ENCODE peak calls at places on chromosomes 12 and 14, in six cellular contexts. R, N, D, H, X and Q are unnamed samples.

GRCh38 chr14:94407906-94408305 is 19.5 kb upstream of the SERPINA1 start:
- DNase-seq in X (no peak), R (no peak), H (no peak), N (no peak), D (no peak), Q (no peak)

GRCh38 chr14:105498430-105499255 is 7.6 kb downstream of the TEDC1 start:
- DNase-seq in R (no peak), H (peak), N (no peak), D (no peak), X (no peak), Q (no peak)

GRCh38 chr14:104752338-104752734 is 611 bp upstream of the SIVA1 start:
- DNase-seq in D (no peak), R (peak), H (no peak), X (no peak), N (no peak), Q (no peak)

GRCh38 chr12:5689773-5690172 is 255.3 kb downstream of the ANO2 start:
- DNase-seq in H (peak), X (no peak), R (no peak), N (no peak), D (no peak), Q (no peak)

GRCh38 chr12:27347779-27348178 is 15.1 kb downstream of the BMAL2 start:
- DNase-seq in H (no peak), X (no peak), R (no peak), D (no peak), N (no peak), Q (no peak)

GRCh38 chr12:4997939-4998338 is 45.7 kb upstream of the KCNA5 start:
- DNase-seq in R (no peak), X (no peak), N (peak), H (no peak), D (peak), Q (no peak)

GRCh38 chr12:41108032-41108431 is 80.1 kb upstream of the PDZRN4 start:
- DNase-seq in X (no peak), N (no peak), D (no peak), H (no peak), R (no peak), Q (no peak)

GRCh38 chr14:101025656-101026055 is 122.1 kb upstream of the RTL1 start:
- DNase-seq in R (no peak), N (no peak), X (no peak), H (no peak), D (no peak), Q (no peak)

GRCh38 chr12:72077111-72077820 is 138.6 kb downstream of the TPH2 start:
- DNase-seq in R (no peak), D (no peak), X (no peak), N (no peak), H (no peak), Q (no peak)

GRCh38 chr12:3117144-3117581 is 40.0 kb downstream of the TSPAN9 start:
- DNase-seq in D (peak), N (peak), X (no peak), R (no peak), H (no peak), Q (no peak)

GRCh38 chr14:34755215-34755614 is 40.8 kb upstream of the CFL2 start:
- DNase-seq in H (no peak), X (no peak), R (no peak), D (no peak), N (no peak), Q (no peak)

GRCh38 chr12:121038861-121039654 is at the start of gene OASL:
- DNase-seq in R (peak), N (no peak), X (peak), H (no peak), D (peak), Q (no peak)

GRCh38 chr12:31772685-31773222 is 43.9 kb upstream of the AMN1 start:
- DNase-seq in H (peak), D (no peak), N (no peak), R (no peak), X (no peak), Q (no peak)

GRCh38 chr12:46516238-46516932 is 143.8 kb upstream of the SLC38A2 start:
- DNase-seq in H (no peak), N (no peak), X (no peak), R (no peak), D (no peak), Q (no peak)

GRCh38 chr12:2864198-2864597 is 7.4 kb upstream of the TEX52 start:
- DNase-seq in N (no peak), X (no peak), H (no peak), R (no peak), D (no peak), Q (no peak)

GRCh38 chr12:65074932-65075331 is 46.2 kb downstream of the WIF1 start:
- DNase-seq in D (no peak), H (peak), N (no peak), X (no peak), R (no peak), Q (no peak)
- TF ChIP-seq CTCF in D (no peak), H (peak), N (no peak), X (no peak), R (no peak), Q (no peak)

DNA sequence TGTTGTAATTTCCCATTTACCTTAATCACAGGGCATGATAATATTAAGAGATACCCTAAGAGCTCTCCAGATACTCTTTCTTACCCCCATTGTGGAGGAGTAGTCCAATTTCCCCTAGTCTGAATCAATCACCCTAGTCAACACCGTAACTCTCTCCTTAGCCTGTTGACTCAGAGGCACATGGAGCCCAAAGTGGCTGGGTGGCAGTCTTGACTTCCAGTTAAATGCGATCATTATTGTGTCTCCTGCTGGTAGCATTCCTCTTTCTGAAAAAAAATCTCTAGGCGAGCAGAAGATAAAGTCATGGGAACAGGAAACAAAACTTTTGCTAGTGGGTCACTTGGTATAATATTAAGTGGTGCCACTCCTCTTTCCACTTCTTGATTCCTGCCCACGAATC is 46.4 kb downstream of the EMP1 start:
- DNase-seq in D (no peak), X (no peak), R (no peak), N (no peak), H (no peak), Q (no peak)
- TF ChIP-seq CTCF in D (no peak), X (no peak), R (no peak), N (no peak), H (no peak), Q (no peak)

GRCh38 chr12:109764123-109764522 is 50.5 kb downstream of the FAM222A start:
- DNase-seq in H (peak), X (no peak), D (no peak), R (no peak), N (no peak), Q (peak)
- TF ChIP-seq CTCF in H (peak), X (no peak), D (no peak), R (no peak), N (no peak), Q (peak)

DNA sequence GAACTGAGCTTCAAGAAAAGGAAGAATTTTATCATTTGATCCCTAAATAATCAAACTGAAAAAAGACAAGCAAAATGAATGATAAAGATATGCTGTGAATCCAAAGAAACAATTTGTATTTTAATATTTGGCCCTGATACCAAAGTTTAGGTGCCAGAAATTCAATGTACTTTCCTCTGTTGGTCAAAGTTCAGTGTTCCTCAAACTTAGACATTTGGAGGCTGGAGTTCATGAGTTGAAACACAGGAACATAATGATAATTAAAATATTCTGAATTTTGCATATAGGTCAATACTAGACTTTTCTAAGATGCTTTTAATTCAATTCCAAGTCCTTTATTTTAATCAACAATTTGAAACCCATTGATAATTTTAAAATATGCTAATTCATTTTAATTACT is 1007.7 kb upstream of the ATXN7L3B start:
- DNase-seq in D (no peak), X (no peak), H (no peak), R (no peak), N (no peak), Q (no peak)
- TF ChIP-seq CTCF in D (no peak), X (no peak), H (no peak), R (no peak), N (no peak), Q (no peak)

GRCh38 chr12:67998379-67998778 is 9.1 kb downstream of the IFNG-AS1 start:
- DNase-seq in X (no peak), D (no peak), N (no peak), R (no peak), H (no peak), Q (no peak)

GRCh38 chr12:67996347-67996746 is 7.1 kb downstream of the IFNG-AS1 start:
- DNase-seq in X (no peak), D (no peak), N (no peak), R (no peak), H (no peak), Q (no peak)

GRCh38 chr12:67993143-67993542 is 3.9 kb downstream of the IFNG-AS1 start:
- DNase-seq in N (no peak), D (no peak), X (no peak), H (no peak), R (no peak), Q (no peak)

GRCh38 chr12:67991158-67991557 is 1.9 kb downstream of the IFNG-AS1 start:
- DNase-seq in D (no peak), R (peak), N (no peak), X (no peak), H (no peak), Q (no peak)

GRCh38 chr12:67994046-67994445 is 4.8 kb downstream of the IFNG-AS1 start:
- DNase-seq in R (no peak), H (peak), D (no peak), X (no peak), N (no peak), Q (no peak)
- TF ChIP-seq CTCF in R (no peak), H (peak), D (no peak), X (no peak), N (no peak), Q (no peak)

DNA sequence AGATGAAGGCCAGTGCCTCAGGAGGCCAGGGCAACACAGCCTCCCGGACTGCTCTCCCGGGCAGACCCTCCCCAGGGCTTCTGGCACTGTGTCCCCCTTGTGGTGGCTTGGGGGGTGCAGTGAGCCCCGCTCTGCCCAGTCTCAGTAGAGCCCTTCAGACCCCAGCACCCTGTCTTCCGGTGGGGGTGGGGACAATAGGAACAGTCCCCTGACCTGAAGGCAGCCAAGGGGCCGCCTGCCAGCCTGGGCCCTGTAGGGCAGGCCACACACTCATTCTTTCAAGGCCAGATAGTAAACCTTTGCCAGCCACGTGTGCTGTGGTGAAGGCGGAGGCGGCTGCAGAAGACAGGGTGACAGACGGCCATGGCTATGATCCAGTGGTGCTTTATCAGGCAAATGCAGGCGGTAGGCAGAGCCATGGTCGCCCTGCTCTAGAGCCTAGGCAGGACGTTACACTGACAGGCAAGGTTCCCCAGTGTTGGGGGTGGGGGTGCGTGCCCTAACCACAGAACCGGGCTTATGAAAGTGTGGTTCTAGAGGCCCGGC is 15.0 kb downstream of the ZFYVE21 start:
- DNase-seq in D (no peak), X (peak), H (no peak), R (no peak), N (no peak), Q (no peak)
- TF ChIP-seq CTCF in D (no peak), X (no peak), H (peak), R (no peak), N (no peak), Q (no peak)

DNA sequence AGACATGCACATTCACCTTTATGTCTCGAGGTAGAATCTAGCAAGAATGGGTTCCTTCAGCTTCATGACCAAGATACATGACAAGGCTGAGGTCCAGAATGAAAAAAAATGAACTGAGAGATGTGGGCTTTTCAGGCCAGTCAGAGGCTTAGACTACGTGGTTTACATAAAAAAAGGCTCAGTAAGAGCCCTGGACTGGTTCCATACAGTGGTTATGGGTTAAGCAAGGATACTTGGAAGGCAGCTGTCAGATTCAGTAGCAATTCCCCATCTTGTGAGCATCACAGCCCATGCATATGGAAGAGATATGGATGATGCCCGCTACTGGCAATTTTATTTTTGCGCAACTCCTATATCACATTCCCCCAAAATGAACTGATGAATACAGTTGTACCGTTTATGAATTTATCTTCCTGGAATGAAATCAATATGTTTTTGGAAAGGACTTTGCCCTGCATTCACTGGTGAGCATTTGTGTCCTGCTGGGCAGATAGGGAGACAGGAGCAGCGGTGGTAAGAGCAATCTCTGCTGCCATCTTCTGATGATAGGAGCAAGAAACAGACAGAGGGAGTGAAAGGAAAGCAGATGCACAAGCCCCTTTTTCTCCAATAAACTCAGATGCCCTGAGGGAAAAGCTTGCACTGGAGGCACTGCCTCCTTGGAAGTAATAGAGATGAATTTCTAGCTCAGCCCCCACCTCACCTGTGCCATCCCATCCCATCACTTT is 280.4 kb downstream of the GALC start:
- DNase-seq in N (no peak), R (no peak), X (no peak), H (peak), D (no peak), Q (no peak)
- TF ChIP-seq CTCF in N (no peak), R (no peak), X (peak), H (no peak), D (no peak), Q (peak)

DNA sequence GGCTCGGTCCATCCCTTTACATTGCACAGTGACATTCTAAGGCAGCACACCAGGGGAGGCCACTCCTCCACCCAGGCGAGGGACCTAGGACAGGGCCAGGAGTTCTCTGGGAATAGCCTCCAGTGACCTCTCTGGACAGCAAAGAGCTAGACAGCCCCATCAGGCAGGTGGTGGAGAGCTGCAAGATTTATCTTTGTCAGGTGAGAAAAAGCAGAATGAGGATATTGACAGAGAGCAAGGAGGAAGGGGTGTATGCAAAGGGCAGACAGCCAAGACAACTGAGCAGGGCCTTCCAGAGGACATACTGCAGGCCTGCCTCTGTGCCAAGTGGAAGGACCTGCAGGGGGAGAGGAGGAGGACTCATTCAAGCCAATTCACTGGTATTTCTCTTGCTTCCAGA is 112.4 kb upstream of the MAX start:
- DNase-seq in D (no peak), N (no peak), X (peak), H (no peak), R (no peak), Q (no peak)
- TF ChIP-seq CTCF in D (no peak), N (no peak), X (no peak), H (no peak), R (no peak), Q (no peak)

GRCh38 chr12:90250766-90251165 is 542.1 kb upstream of the ATP2B1 start:
- DNase-seq in D (no peak), X (no peak), H (no peak), N (no peak), R (no peak), Q (no peak)

GRCh38 chr12:90250041-90250440 is 541.4 kb upstream of the ATP2B1 start:
- DNase-seq in H (peak), X (no peak), N (no peak), D (no peak), R (no peak), Q (no peak)

GRCh38 chr12:90257927-90258624 is 549.4 kb upstream of the ATP2B1 start:
- DNase-seq in N (no peak), X (no peak), H (no peak), R (no peak), D (no peak), Q (no peak)

GRCh38 chr12:90253142-90253541 is 544.5 kb upstream of the ATP2B1 start:
- DNase-seq in H (no peak), R (no peak), X (no peak), N (no peak), D (no peak), Q (no peak)

DNA sequence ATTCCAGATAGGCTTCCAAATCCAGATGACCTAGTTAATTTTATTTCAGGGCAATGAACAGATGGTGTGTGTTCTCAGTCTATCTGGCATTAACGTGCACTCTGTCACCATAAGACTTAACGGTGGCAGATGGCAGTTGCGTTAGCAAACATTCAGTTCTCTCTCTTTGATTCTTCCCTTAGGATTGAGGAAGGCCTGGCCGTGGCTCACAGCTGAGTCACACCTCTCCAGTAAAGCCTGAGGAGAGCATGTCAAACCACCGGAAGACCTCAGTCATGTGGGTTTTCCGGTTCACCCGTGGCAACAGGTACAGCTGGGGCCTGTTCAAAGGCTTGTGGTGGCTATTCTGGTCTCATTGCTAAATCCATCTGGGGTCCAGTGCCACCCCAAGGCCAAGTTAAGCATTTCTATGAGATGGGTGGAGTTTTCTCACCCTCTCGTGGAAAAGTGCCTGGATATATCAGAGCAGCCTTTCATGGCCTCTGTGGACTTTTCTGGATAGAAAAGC is 545.1 kb upstream of the ATP2B1 start:
- DNase-seq in N (peak), H (peak), R (peak), D (peak), X (peak), Q (no peak)
- TF ChIP-seq CTCF in N (peak), H (peak), R (no peak), D (peak), X (no peak), Q (no peak)